ENCODE peak calls at places on chromosomes 7 and 10, in ten cellular contexts. One of them, this sample, is unnamed.

GRCh38 chr7:155062431-155062830 is 7.7 kb upstream of the HTR5A start:
- DNase-seq in aorta: no peak
- DNase-seq in astrocyte: no peak
- DNase-seq in upper lobe of right lung: no peak
- DNase-seq in left ventricle myocardium inferior: no peak
- DNase-seq in mammary epithelial cell: no peak
- DNase-seq in lower lobe of right lung: no peak
- DNase-seq in fibroblast of lung: no peak
- DNase-seq in CD8-positive, alpha-beta T cell: no peak
- DNase-seq in tibial nerve: no peak
- DNase-seq in this sample: no peak

GRCh38 chr7:134189559-134189958 is 62.4 kb downstream of the LRGUK start:
- DNase-seq in lower lobe of right lung: no peak
- DNase-seq in fibroblast of lung: no peak
- DNase-seq in aorta: no peak
- DNase-seq in CD8-positive, alpha-beta T cell: no peak
- DNase-seq in mammary epithelial cell: no peak
- DNase-seq in left ventricle myocardium inferior: no peak
- DNase-seq in tibial nerve: no peak
- DNase-seq in upper lobe of right lung: no peak
- DNase-seq in astrocyte: no peak
- DNase-seq in this sample: no peak

GRCh38 chr7:18119985-18120384 is 92.3 kb upstream of the PRPS1L1 start:
- DNase-seq in astrocyte: no peak
- DNase-seq in left ventricle myocardium inferior: no peak
- DNase-seq in tibial nerve: no peak
- DNase-seq in aorta: no peak
- DNase-seq in lower lobe of right lung: no peak
- DNase-seq in CD8-positive, alpha-beta T cell: no peak
- DNase-seq in mammary epithelial cell: no peak
- DNase-seq in fibroblast of lung: peak; percentile 11
- DNase-seq in upper lobe of right lung: no peak
- DNase-seq in this sample: no peak

GRCh38 chr7:30865821-30866220 is 45.8 kb upstream of the AQP1 start:
- DNase-seq in mammary epithelial cell: no peak
- DNase-seq in astrocyte: no peak
- DNase-seq in aorta: no peak
- DNase-seq in lower lobe of right lung: no peak
- DNase-seq in tibial nerve: no peak
- DNase-seq in upper lobe of right lung: no peak
- DNase-seq in CD8-positive, alpha-beta T cell: no peak
- DNase-seq in left ventricle myocardium inferior: no peak
- DNase-seq in fibroblast of lung: no peak
- DNase-seq in this sample: no peak

GRCh38 chr7:1787681-1788235 is 117.7 kb downstream of the ELFN1 start:
- DNase-seq in aorta: peak; percentile 47
- DNase-seq in astrocyte: no peak
- DNase-seq in upper lobe of right lung: peak; percentile 21
- DNase-seq in lower lobe of right lung: no peak
- DNase-seq in mammary epithelial cell: no peak
- DNase-seq in fibroblast of lung: no peak
- DNase-seq in left ventricle myocardium inferior: no peak
- DNase-seq in tibial nerve: no peak
- DNase-seq in CD8-positive, alpha-beta T cell: no peak
- DNase-seq in this sample: peak; percentile 31

GRCh38 chr10:101565936-101566332 is 22.1 kb downstream of the POLL start:
- DNase-seq in lower lobe of right lung: no peak
- DNase-seq in CD8-positive, alpha-beta T cell: no peak
- DNase-seq in upper lobe of right lung: peak; percentile 46
- DNase-seq in aorta: peak; percentile 38
- DNase-seq in fibroblast of lung: no peak
- DNase-seq in left ventricle myocardium inferior: no peak
- DNase-seq in astrocyte: no peak
- DNase-seq in tibial nerve: no peak
- DNase-seq in mammary epithelial cell: no peak
- DNase-seq in this sample: no peak

GRCh38 chr10:100996678-100997363 is 2.8 kb upstream of the LZTS2 start:
- DNase-seq in astrocyte: no peak
- DNase-seq in fibroblast of lung: no peak
- DNase-seq in lower lobe of right lung: no peak
- DNase-seq in left ventricle myocardium inferior: no peak
- DNase-seq in upper lobe of right lung: peak; percentile 76
- DNase-seq in aorta: no peak
- DNase-seq in mammary epithelial cell: peak; percentile 34
- DNase-seq in tibial nerve: no peak
- DNase-seq in CD8-positive, alpha-beta T cell: no peak
- DNase-seq in this sample: peak; percentile 91

GRCh38 chr7:2255145-2256139 is 13.4 kb downstream of the NUDT1 start:
- DNase-seq in fibroblast of lung: peak; percentile 64
- DNase-seq in astrocyte: peak; percentile 55
- DNase-seq in upper lobe of right lung: no peak
- DNase-seq in lower lobe of right lung: no peak
- DNase-seq in aorta: peak; percentile 72
- DNase-seq in CD8-positive, alpha-beta T cell: no peak
- DNase-seq in mammary epithelial cell: peak; percentile 62
- DNase-seq in left ventricle myocardium inferior: no peak
- DNase-seq in tibial nerve: no peak
- DNase-seq in this sample: no peak

GRCh38 chr10:14587540-14588083 is 187.1 kb downstream of the FAM107B start:
- DNase-seq in upper lobe of right lung: no peak
- DNase-seq in left ventricle myocardium inferior: no peak
- DNase-seq in astrocyte: no peak
- DNase-seq in tibial nerve: no peak
- DNase-seq in aorta: no peak
- DNase-seq in lower lobe of right lung: no peak
- DNase-seq in CD8-positive, alpha-beta T cell: no peak
- DNase-seq in mammary epithelial cell: no peak
- DNase-seq in fibroblast of lung: no peak
- DNase-seq in this sample: no peak

GRCh38 chr7:40826419-40827216 is 691.8 kb downstream of the SUGCT start:
- DNase-seq in fibroblast of lung: peak; percentile 64
- DNase-seq in tibial nerve: no peak
- DNase-seq in aorta: no peak
- DNase-seq in left ventricle myocardium inferior: no peak
- DNase-seq in mammary epithelial cell: peak; percentile 71
- DNase-seq in upper lobe of right lung: no peak
- DNase-seq in astrocyte: peak; percentile 54
- DNase-seq in CD8-positive, alpha-beta T cell: no peak
- DNase-seq in lower lobe of right lung: no peak
- DNase-seq in this sample: no peak

GRCh38 chr10:45235823-45236222 is 79.6 kb downstream of the OR13A1 start:
- DNase-seq in lower lobe of right lung: no peak
- DNase-seq in astrocyte: peak; percentile 2
- DNase-seq in tibial nerve: no peak
- DNase-seq in upper lobe of right lung: no peak
- DNase-seq in left ventricle myocardium inferior: no peak
- DNase-seq in aorta: no peak
- DNase-seq in CD8-positive, alpha-beta T cell: no peak
- DNase-seq in fibroblast of lung: peak; percentile 10
- DNase-seq in mammary epithelial cell: peak; percentile 71
- DNase-seq in this sample: no peak

GRCh38 chr10:47111329-47111862 is 188.6 kb upstream of the GDF10 start:
- DNase-seq in left ventricle myocardium inferior: no peak
- DNase-seq in CD8-positive, alpha-beta T cell: no peak
- DNase-seq in mammary epithelial cell: no peak
- DNase-seq in tibial nerve: no peak
- DNase-seq in fibroblast of lung: no peak
- DNase-seq in upper lobe of right lung: no peak
- DNase-seq in astrocyte: no peak
- DNase-seq in lower lobe of right lung: no peak
- DNase-seq in aorta: no peak
- DNase-seq in this sample: no peak

DNA sequence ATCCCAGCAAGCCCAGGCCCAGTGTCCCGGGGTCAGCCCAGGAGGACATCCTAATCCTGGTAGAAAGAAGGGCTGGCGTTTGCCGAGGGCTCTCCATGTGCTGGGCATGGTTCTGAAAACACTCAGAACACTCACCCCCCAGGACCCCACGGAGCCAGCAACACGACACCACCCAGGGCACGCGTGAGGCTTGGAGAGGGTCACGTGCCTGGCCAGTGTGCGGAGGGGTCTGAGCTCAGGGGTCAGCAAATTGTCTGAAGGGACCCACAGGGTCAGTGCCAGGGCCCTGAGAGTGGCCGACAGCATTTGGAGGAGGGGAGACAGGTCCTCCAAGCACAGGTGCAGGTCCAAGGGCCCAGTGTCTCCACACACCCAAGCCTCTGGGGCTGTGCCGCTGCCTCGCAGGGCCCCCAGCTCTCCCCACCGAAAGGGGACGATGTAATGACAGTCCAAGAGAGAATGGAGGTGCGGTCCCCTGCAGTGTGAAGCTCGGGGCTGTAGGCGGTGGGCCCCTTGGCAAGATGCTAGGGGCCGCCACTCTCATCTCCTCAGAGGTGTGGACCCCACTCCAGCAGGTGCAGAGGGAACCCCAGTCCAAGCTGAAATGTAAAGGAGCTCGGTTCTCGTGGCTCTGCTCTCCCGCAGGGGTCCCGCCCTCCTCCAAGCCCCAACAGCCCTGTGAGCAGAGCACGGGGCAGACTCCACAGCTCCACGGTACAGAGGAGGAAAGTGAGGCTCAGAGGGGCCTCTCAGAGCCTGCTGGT is 7.8 kb downstream of the FOXL3 start:
- DNase-seq in lower lobe of right lung: peak; percentile 36
- DNase-seq in astrocyte: no peak
- DNase-seq in tibial nerve: no peak
- DNase-seq in fibroblast of lung: no peak
- DNase-seq in CD8-positive, alpha-beta T cell: no peak
- DNase-seq in upper lobe of right lung: peak; percentile 62
- DNase-seq in mammary epithelial cell: no peak
- DNase-seq in aorta: no peak
- DNase-seq in left ventricle myocardium inferior: no peak
- DNase-seq in this sample: peak; percentile 54
- H3K9me3 ChIP-seq in lower lobe of right lung: no peaks in the 10 kb centered on the region
- H3K9me3 ChIP-seq in astrocyte: no peaks in the 10 kb centered on the region
- H3K9me3 ChIP-seq in tibial nerve: no peaks in the 10 kb centered on the region
- H3K9me3 ChIP-seq in fibroblast of lung: no peaks in the 10 kb centered on the region
- H3K9me3 ChIP-seq in CD8-positive, alpha-beta T cell: no peaks in the 10 kb centered on the region
- H3K9me3 ChIP-seq in upper lobe of right lung: no peaks in the 10 kb centered on the region
- H3K9me3 ChIP-seq in mammary epithelial cell: no peaks in the 10 kb centered on the region
- H3K9me3 ChIP-seq in aorta: no peaks in the 10 kb centered on the region
- H3K9me3 ChIP-seq in left ventricle myocardium inferior: no peaks in the 10 kb centered on the region
- H3K9me3 ChIP-seq in this sample: no peaks in the 10 kb centered on the region

DNA sequence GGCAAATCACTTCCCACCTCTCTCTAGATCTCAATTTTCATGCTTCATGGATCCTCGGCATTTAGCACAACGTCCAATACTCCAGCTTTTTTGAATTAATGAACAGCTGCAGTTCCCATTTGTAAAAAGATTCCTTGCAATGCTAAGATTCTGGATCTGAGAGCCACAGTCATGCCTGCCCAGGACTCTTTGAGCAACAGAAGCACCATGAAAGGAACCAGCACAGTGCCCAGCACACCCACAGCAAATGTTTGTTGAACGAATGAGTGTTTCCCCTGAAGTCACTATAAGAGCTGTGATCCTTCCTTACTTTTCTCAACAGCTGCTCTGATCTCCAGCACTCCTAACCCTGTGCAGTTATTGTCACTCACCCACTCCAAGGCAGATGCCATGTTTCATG is 20.7 kb upstream of the DDIT4 start:
- DNase-seq in mammary epithelial cell: no peak
- DNase-seq in upper lobe of right lung: no peak
- DNase-seq in fibroblast of lung: no peak
- DNase-seq in astrocyte: no peak
- DNase-seq in left ventricle myocardium inferior: peak; percentile 4
- DNase-seq in aorta: no peak
- DNase-seq in tibial nerve: no peak
- DNase-seq in CD8-positive, alpha-beta T cell: no peak
- DNase-seq in lower lobe of right lung: no peak
- DNase-seq in this sample: no peak
- H3K27ac ChIP-seq in mammary epithelial cell: no peak overlapping the region
- H3K27ac ChIP-seq in upper lobe of right lung: peak overlapping the region; percentile 87
- H3K27ac ChIP-seq in fibroblast of lung: no peak overlapping the region
- H3K27ac ChIP-seq in astrocyte: no peak overlapping the region
- H3K27ac ChIP-seq in left ventricle myocardium inferior: peak overlapping the region; percentile 97
- H3K27ac ChIP-seq in aorta: no peak overlapping the region
- H3K27ac ChIP-seq in tibial nerve: peak overlapping the region; percentile 98
- H3K27ac ChIP-seq in CD8-positive, alpha-beta T cell: no peak overlapping the region
- H3K27ac ChIP-seq in lower lobe of right lung: peak overlapping the region; percentile 80
- H3K27ac ChIP-seq in this sample: peak overlapping the region; percentile 72

GRCh38 chr7:28975987-28976386 is 17.9 kb upstream of the TRIL start:
- DNase-seq in left ventricle myocardium inferior: no peak
- DNase-seq in lower lobe of right lung: no peak
- DNase-seq in upper lobe of right lung: no peak
- DNase-seq in CD8-positive, alpha-beta T cell: no peak
- DNase-seq in aorta: no peak
- DNase-seq in astrocyte: no peak
- DNase-seq in tibial nerve: no peak
- DNase-seq in mammary epithelial cell: no peak
- DNase-seq in fibroblast of lung: no peak
- DNase-seq in this sample: no peak
- H3K9me3 ChIP-seq in left ventricle myocardium inferior: peaks cover 33% of the 10 kb centered on the region
- H3K9me3 ChIP-seq in lower lobe of right lung: peaks cover 21% of the 10 kb centered on the region
- H3K9me3 ChIP-seq in upper lobe of right lung: peaks cover 16% of the 10 kb centered on the region
- H3K9me3 ChIP-seq in CD8-positive, alpha-beta T cell: no peaks in the 10 kb centered on the region
- H3K9me3 ChIP-seq in aorta: peaks cover 7% of the 10 kb centered on the region
- H3K9me3 ChIP-seq in astrocyte: peaks cover 14% of the 10 kb centered on the region
- H3K9me3 ChIP-seq in tibial nerve: no peaks in the 10 kb centered on the region
- H3K9me3 ChIP-seq in mammary epithelial cell: peaks cover 24% of the 10 kb centered on the region
- H3K9me3 ChIP-seq in fibroblast of lung: no peaks in the 10 kb centered on the region
- H3K9me3 ChIP-seq in this sample: peaks cover 25% of the 10 kb centered on the region

GRCh38 chr10:123997013-123997412 is 96.4 kb downstream of the CHST15 start:
- DNase-seq in tibial nerve: no peak
- DNase-seq in lower lobe of right lung: no peak
- DNase-seq in left ventricle myocardium inferior: no peak
- DNase-seq in astrocyte: no peak
- DNase-seq in mammary epithelial cell: no peak
- DNase-seq in CD8-positive, alpha-beta T cell: no peak
- DNase-seq in upper lobe of right lung: peak; percentile 33
- DNase-seq in fibroblast of lung: no peak
- DNase-seq in aorta: no peak
- DNase-seq in this sample: no peak
- H3K27ac ChIP-seq in tibial nerve: no peak overlapping the region
- H3K27ac ChIP-seq in lower lobe of right lung: no peak overlapping the region
- H3K27ac ChIP-seq in left ventricle myocardium inferior: no peak overlapping the region
- H3K27ac ChIP-seq in astrocyte: peak overlapping the region; percentile 57
- H3K27ac ChIP-seq in mammary epithelial cell: peak overlapping the region; percentile 72
- H3K27ac ChIP-seq in CD8-positive, alpha-beta T cell: no peak overlapping the region
- H3K27ac ChIP-seq in upper lobe of right lung: peak overlapping the region; percentile 24
- H3K27ac ChIP-seq in fibroblast of lung: peak overlapping the region; percentile 34
- H3K27ac ChIP-seq in aorta: no peak overlapping the region
- H3K27ac ChIP-seq in this sample: peak overlapping the region; percentile 92

GRCh38 chr10:132709471-132709951 is 76.4 kb downstream of the NKX6-2 start:
- DNase-seq in mammary epithelial cell: no peak
- DNase-seq in upper lobe of right lung: peak; percentile 43
- DNase-seq in fibroblast of lung: no peak
- DNase-seq in left ventricle myocardium inferior: peak; percentile 11
- DNase-seq in tibial nerve: no peak
- DNase-seq in lower lobe of right lung: peak; percentile 34
- DNase-seq in CD8-positive, alpha-beta T cell: no peak
- DNase-seq in aorta: peak; percentile 50
- DNase-seq in astrocyte: no peak
- DNase-seq in this sample: peak; percentile 64
- H3K9me3 ChIP-seq in mammary epithelial cell: peaks cover 11% of the 10 kb centered on the region
- H3K9me3 ChIP-seq in upper lobe of right lung: no peaks in the 10 kb centered on the region
- H3K9me3 ChIP-seq in fibroblast of lung: no peaks in the 10 kb centered on the region
- H3K9me3 ChIP-seq in left ventricle myocardium inferior: peaks cover 18% of the 10 kb centered on the region
- H3K9me3 ChIP-seq in tibial nerve: no peaks in the 10 kb centered on the region
- H3K9me3 ChIP-seq in lower lobe of right lung: peaks cover 10% of the 10 kb centered on the region
- H3K9me3 ChIP-seq in CD8-positive, alpha-beta T cell: peaks cover 5% of the 10 kb centered on the region
- H3K9me3 ChIP-seq in aorta: no peaks in the 10 kb centered on the region
- H3K9me3 ChIP-seq in astrocyte: peaks cover 12% of the 10 kb centered on the region
- H3K9me3 ChIP-seq in this sample: peaks cover 24% of the 10 kb centered on the region

This sample was measured in spleen.